ENCODE peak calls at places on chromosome 19, in eight cellular contexts. W, A, R, Z, C, Q, B and G are unnamed samples.

GRCh38 chr19:17090501-17091074 is 15.0 kb downstream of the MYO9B start:
- DNase-seq in Z (no peak), C (no peak), A (no peak), R (no peak), Q (no peak), W (no peak), B (no peak), G (no peak)

GRCh38 chr19:49976496-49976895 is 15.5 kb upstream of the SIGLEC11 start:
- DNase-seq in W (no peak), C (no peak), R (peak), B (no peak), Z (no peak), Q (no peak), A (no peak), G (no peak)

GRCh38 chr19:34274827-34275625 is 20.7 kb downstream of the GARRE1 start:
- DNase-seq in C (no peak), A (no peak), W (no peak), R (no peak), Z (no peak), Q (no peak), B (no peak), G (peak)

GRCh38 chr19:33241530-33242101 is 16.0 kb upstream of the SLC7A10 start:
- DNase-seq in W (no peak), A (no peak), C (no peak), Z (no peak), R (peak), B (peak), Q (no peak), G (no peak)

GRCh38 chr19:18408053-18408476 is 10.6 kb upstream of the LRRC25 start:
- DNase-seq in Z (no peak), Q (no peak), B (peak), W (no peak), A (no peak), R (peak), C (no peak), G (no peak)

GRCh38 chr19:6161271-6161850 is 25.9 kb downstream of the ACSBG2 start:
- DNase-seq in C (no peak), R (peak), B (peak), Q (no peak), W (no peak), Z (no peak), A (peak), G (peak)

GRCh38 chr19:43643326-43643725 is 3.7 kb upstream of the CADM4 start:
- DNase-seq in W (no peak), Q (no peak), Z (no peak), R (no peak), C (no peak), A (no peak), B (no peak), G (no peak)

GRCh38 chr19:35138305-35138799 is 272 bp upstream of the FXYD1 start:
- DNase-seq in C (no peak), W (peak), R (no peak), A (no peak), Z (peak), Q (peak), B (no peak), G (no peak)

GRCh38 chr19:19463348-19464117 is 51.8 kb downstream of the TSSK6 start:
- DNase-seq in R (peak), Z (no peak), Q (no peak), W (peak), C (no peak), A (peak), B (no peak), G (no peak)

GRCh38 chr19:47209323-47210179 is 21.4 kb downstream of the BBC3 start:
- DNase-seq in W (no peak), C (no peak), Z (peak), Q (no peak), B (no peak), R (no peak), A (no peak), G (no peak)

GRCh38 chr19:53467503-53468262 is at the start of gene ZNF813:
- DNase-seq in R (peak), W (peak), Z (peak), A (peak), B (peak), C (peak), Q (peak), G (peak)

GRCh38 chr19:15508035-15508710 is at the start of gene CYP4F22:
- DNase-seq in Q (no peak), B (no peak), Z (no peak), A (no peak), C (no peak), R (no peak), W (no peak), G (no peak)

DNA sequence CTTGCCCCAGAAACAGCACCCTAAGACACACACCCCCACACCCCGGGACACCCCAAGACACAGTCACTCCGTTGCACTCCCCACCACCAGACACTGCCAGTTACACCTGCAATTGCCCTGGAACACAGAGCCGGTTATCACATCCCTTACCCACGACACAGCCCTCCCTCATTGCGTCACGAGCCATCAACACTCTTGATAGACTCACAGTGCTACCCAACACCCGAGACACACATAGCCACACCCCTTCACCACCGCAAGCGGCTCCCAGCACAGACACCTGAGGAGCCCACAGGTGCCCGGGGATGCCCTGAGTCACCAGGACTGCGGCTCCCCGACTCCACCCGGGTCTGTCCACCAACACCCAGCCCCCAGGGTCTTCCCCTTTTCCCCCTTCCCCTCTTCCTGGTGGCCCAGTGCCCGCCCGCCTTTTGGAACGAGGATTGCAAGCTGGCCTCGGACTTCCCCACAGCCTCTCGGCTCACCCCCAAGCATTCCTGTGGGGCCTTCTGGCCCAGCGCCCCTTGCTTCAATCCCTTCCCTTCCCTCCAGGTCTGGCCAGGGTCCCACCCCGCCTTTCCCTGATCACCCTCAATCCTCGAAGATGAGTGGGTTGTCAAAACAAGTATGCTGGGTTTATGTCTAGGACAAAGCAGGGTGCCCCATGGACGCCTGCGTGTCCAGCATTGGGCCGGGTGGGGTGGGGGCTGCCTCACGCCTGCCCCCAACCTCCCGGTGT is 1.7 kb upstream of the PTGER1 start:
- DNase-seq in W (peak), Q (peak), R (peak), A (no peak), Z (no peak), C (no peak), B (peak), G (no peak)
- H3K27ac ChIP-seq in W (no peak), Q (no peak), R (no peak), A (no peak), Z (no peak), C (no peak), B (peak), G (peak)

DNA sequence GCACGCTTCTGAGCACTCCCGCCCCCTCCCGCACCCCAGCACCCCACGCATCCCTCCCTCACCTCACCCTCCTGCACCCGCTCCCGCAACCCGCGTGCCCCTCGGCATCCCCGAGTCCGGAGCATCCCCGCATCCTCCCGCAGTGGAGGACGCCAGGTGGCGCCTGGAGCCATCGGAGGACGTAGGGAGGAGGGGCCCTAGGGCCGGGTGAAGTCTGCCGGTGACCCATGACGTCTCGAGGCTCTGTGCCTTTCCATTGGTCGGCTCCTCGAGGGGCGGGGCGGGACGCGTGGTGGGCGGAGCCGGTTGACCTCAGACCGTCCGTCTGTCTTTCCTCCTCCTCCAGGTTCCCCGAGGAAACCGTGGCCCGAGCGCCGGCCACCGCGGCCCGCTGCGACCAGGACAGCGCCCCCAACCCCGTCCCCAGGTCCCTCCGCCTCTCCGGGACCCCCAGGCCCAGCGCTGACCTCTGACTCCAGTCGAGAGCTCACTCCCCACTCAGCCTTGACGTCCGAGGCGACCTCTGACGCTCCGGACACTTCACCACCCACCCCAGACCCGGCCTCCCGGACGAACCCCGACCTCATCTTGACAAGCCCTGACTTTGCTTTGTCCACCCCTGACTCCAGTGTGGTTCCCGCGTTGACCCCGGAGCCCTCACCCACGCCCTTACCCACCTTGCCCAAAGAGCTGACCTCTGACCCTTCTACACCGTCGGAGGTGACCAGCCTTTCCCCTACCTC is 19.9 kb downstream of the SBK2 start:
- DNase-seq in Z (peak), W (peak), A (peak), B (peak), R (peak), Q (peak), C (peak), G (peak)
- H3K27ac ChIP-seq in Z (peak), W (peak), A (peak), B (peak), R (no peak), Q (peak), C (no peak), G (no peak)

GRCh38 chr19:48470856-48471255 is 1.7 kb downstream of the CYTH2 start:
- DNase-seq in W (no peak), Q (no peak), A (no peak), Z (no peak), C (no peak), R (no peak), B (no peak), G (no peak)

GRCh38 chr19:48466571-48467325 is 2.4 kb upstream of the CYTH2 start:
- DNase-seq in A (no peak), R (no peak), B (no peak), Z (no peak), W (no peak), Q (no peak), C (no peak), G (no peak)

GRCh38 chr19:48469056-48469881 is at the start of gene CYTH2:
- DNase-seq in B (peak), W (peak), Z (peak), R (peak), Q (peak), A (peak), C (peak), G (peak)

GRCh38 chr19:48470281-48470680 is 1.1 kb downstream of the CYTH2 start:
- DNase-seq in Q (no peak), A (no peak), W (no peak), B (no peak), R (no peak), C (no peak), Z (no peak), G (no peak)

GRCh38 chr19:48468806-48469055 is 438 bp upstream of the CYTH2 start:
- DNase-seq in R (no peak), B (no peak), A (no peak), Z (no peak), W (peak), C (no peak), Q (no peak), G (no peak)
- H3K27ac ChIP-seq in R (no peak), B (peak), A (peak), Z (peak), W (peak), C (peak), Q (peak), G (peak)

GRCh38 chr19:7393934-7394508 is 45.3 kb downstream of the ARHGEF18 start:
- DNase-seq in Q (no peak), C (no peak), B (no peak), W (no peak), R (no peak), Z (no peak), A (no peak), G (no peak)

GRCh38 chr19:7393459-7393858 is 44.7 kb downstream of the ARHGEF18 start:
- DNase-seq in A (no peak), C (no peak), R (no peak), W (no peak), Z (no peak), B (no peak), Q (no peak), G (no peak)

GRCh38 chr19:7395360-7395781 is 46.6 kb downstream of the ARHGEF18 start:
- DNase-seq in R (no peak), Z (no peak), C (no peak), W (no peak), B (no peak), Q (peak), A (no peak), G (no peak)

GRCh38 chr19:7395793-7396192 is 47.1 kb downstream of the ARHGEF18 start:
- DNase-seq in C (no peak), R (no peak), W (no peak), A (no peak), B (no peak), Q (no peak), Z (no peak), G (no peak)

GRCh38 chr19:7394728-7395359 is 46.1 kb downstream of the ARHGEF18 start:
- DNase-seq in A (peak), W (peak), Z (peak), C (peak), Q (peak), R (peak), B (peak), G (peak)
- H3K27ac ChIP-seq in A (peak), W (peak), Z (peak), C (no peak), Q (peak), R (no peak), B (peak), G (no peak)

GRCh38 chr19:40550951-40551350 is 25.7 kb upstream of the SHKBP1 start:
- DNase-seq in R (no peak), B (no peak), C (no peak), Q (no peak), A (no peak), W (no peak), Z (no peak), G (no peak)
- H3K27ac ChIP-seq in R (no peak), B (no peak), C (no peak), Q (no peak), A (no peak), W (no peak), Z (no peak), G (no peak)

GRCh38 chr19:3448616-3449334 is 31.6 kb downstream of the SMIM24 start:
- DNase-seq in W (no peak), Q (no peak), R (no peak), A (no peak), Z (no peak), B (no peak), C (no peak), G (no peak)

GRCh38 chr19:3453840-3454239 is 26.5 kb downstream of the SMIM24 start:
- DNase-seq in B (no peak), Z (no peak), W (no peak), A (no peak), C (no peak), Q (no peak), R (no peak), G (no peak)

GRCh38 chr19:3451451-3451866 is 28.9 kb downstream of the SMIM24 start:
- DNase-seq in Q (no peak), R (no peak), Z (no peak), W (no peak), C (no peak), A (no peak), B (no peak), G (no peak)

GRCh38 chr19:3452456-3453068 is 27.8 kb downstream of the SMIM24 start:
- DNase-seq in Z (no peak), A (no peak), B (no peak), Q (no peak), W (no peak), C (no peak), R (no peak), G (no peak)

DNA sequence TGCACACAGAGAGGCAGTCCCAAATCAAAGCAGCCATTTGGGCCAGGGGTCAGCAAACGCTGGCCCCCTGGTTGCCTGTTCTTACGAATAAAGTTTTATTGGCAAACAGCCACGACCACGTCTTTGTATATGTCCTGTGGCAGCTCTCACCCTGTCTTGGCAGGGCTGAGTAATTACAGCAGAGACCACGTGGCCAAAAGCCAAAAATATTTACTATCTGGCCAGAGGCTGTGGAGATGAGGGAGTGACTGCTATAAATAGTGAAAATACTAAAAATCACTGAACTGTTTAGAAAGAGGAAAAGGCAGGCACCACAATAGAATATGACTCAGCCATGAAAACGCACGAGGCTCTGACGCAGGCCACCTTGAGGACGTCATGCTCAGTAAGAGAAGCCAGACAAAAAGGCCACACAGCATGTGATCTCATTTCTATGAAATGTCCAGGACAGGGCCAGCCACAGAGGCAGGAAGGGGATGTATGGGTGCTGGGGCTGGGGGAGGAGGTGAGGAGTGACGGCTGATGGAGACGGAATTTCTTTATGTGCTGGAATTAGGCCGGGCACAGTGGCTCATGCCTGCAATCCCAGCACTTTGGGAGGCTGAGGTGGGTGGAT is 29.4 kb downstream of the SMIM24 start:
- DNase-seq in B (peak), Z (peak), Q (no peak), A (peak), C (no peak), R (no peak), W (peak), G (no peak)
- H3K27ac ChIP-seq in B (peak), Z (peak), Q (no peak), A (peak), C (no peak), R (no peak), W (peak), G (no peak)

DNA sequence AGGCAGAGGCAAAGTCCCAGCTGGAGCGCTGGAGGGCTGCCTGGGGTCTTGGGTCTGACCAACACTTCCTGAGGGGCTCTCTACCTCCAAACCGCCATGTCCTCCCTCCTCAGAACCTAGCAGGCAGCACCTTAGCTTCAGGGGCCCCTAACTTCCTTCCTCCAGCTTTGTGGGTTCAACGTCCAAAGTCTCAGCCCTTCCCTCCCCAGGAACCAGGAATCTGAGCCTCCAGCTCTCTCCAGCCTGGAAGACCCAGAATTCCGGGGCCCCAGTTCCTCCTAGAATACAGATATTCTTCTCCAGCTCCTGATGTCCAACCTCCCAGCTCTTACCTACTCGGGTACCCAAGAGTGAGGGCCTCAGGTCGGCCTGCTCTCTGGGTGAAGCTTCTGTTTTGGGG is 3.7 kb downstream of the TMEM150B start:
- DNase-seq in Z (no peak), A (no peak), C (no peak), B (peak), R (no peak), W (no peak), Q (no peak), G (no peak)
- H3K27ac ChIP-seq in Z (no peak), A (no peak), C (no peak), B (peak), R (no peak), W (no peak), Q (no peak), G (no peak)

GRCh38 chr19:10725415-10725814 is 7.5 kb downstream of the DNM2 start:
- DNase-seq in Q (no peak), B (no peak), R (no peak), A (no peak), W (no peak), Z (no peak), C (no peak), G (no peak)
- H3K27ac ChIP-seq in Q (no peak), B (peak), R (no peak), A (no peak), W (no peak), Z (peak), C (no peak), G (no peak)